ENCODE peak calls at places on chromosomes 13 and 19, in four cellular contexts. G, F, N and Y are unnamed samples.

GRCh38 chr19:33621811-33622504 is at the start of gene CHST8:
- DNase-seq in G (no peak), F (no peak), N (peak; percentile 82), Y (peak; percentile 74)

GRCh38 chr19:36041831-36042230 is 9.2 kb upstream of the CLIP3 start:
- DNase-seq in G (peak; percentile 82), F (no peak), N (no peak), Y (peak; percentile 61)

GRCh38 chr13:25384747-25385270 is 13.0 kb downstream of the ATP8A2 start:
- DNase-seq in G (no peak), F (no peak), N (no peak), Y (no peak)

GRCh38 chr13:46010148-46010547 is 42.4 kb downstream of the ZC3H13 start:
- DNase-seq in G (no peak), F (no peak), N (no peak), Y (peak; percentile 51)

GRCh38 chr19:3250675-3251074 is 26.2 kb downstream of the CELF5 start:
- DNase-seq in G (no peak), F (no peak), N (no peak), Y (peak; percentile 15)

GRCh38 chr13:100541882-100542545 is 46.6 kb downstream of the GGACT start:
- DNase-seq in G (no peak), F (no peak), N (no peak), Y (no peak)

GRCh38 chr19:35717665-35718344 is at the start of gene KMT2B:
- DNase-seq in G (no peak), F (no peak), N (peak; percentile 98), Y (no peak)

GRCh38 chr19:38319421-38320258 is at the start of gene KCNK6:
- DNase-seq in G (no peak), F (no peak), N (peak; percentile 78), Y (peak; percentile 34)

GRCh38 chr19:1169921-1170885 is 3.9 kb downstream of the SBNO2 start:
- DNase-seq in G (peak; percentile 83), F (no peak), N (no peak), Y (no peak)

GRCh38 chr13:30806784-30807183 is 71.4 kb downstream of the ALOX5AP start:
- DNase-seq in G (peak; percentile 88), F (no peak), N (no peak), Y (no peak)

GRCh38 chr13:46288570-46289259 is 77.0 kb downstream of the LRRC63 start:
- DNase-seq in G (peak; percentile 22), F (no peak), N (no peak), Y (peak; percentile 79)

GRCh38 chr19:6576869-6577281 is 14.1 kb downstream of the CD70 start:
- DNase-seq in G (no peak), F (no peak), N (no peak), Y (no peak)

GRCh38 chr19:37953125-37953524 is 46.1 kb downstream of the SIPA1L3 start:
- DNase-seq in G (no peak), F (no peak), N (no peak), Y (no peak)

GRCh38 chr13:109698779-109699178 is 87.6 kb downstream of the IRS2 start:
- DNase-seq in G (peak; percentile 49), F (no peak), N (no peak), Y (no peak)

GRCh38 chr13:108572782-108573211 is 56.6 kb upstream of the MYO16 start:
- DNase-seq in G (no peak), F (no peak), N (no peak), Y (peak; percentile 8)

GRCh38 chr19:54333586-54334298 is 5.2 kb downstream of the LILRA4 start:
- DNase-seq in G (no peak), F (no peak), N (no peak), Y (no peak)

GRCh38 chr13:81395368-81395767 is 1054.4 kb upstream of the SPRY2 start:
- DNase-seq in G (no peak), F (no peak), N (peak; percentile 74), Y (peak; percentile 69)

GRCh38 chr13:91270031-91270430 is 77.5 kb upstream of the MIR17HG start:
- DNase-seq in G (no peak), F (no peak), N (no peak), Y (peak; percentile 23)

DNA sequence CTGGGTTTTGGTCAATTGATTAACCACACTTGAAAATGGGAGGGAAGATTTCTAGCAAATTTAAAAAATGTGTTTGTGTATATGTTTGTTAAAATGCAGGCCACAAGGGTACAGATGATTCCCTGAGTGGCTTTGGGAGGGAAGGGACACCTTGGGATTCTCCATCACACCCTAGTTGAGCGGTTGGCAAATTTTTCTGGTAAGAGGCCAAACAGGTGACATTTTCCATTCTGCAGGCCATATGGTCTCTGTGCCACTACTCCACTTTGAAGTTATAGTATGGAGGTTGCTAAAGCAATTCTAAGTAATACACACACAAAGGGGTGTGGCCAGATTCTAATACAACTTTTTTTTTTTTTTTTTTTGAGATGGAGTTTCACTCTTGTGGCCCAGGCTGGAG is 12.9 kb upstream of the MED26 start:
- DNase-seq in G (no peak), F (no peak), N (no peak), Y (no peak)
- H4K5ac ChIP-seq in G (no peak overlapping the region), F (no peak overlapping the region), N (no peak overlapping the region), Y (no peak overlapping the region)

GRCh38 chr13:83880275-83881027 is 1.8 kb downstream of the SLITRK1 start:
- DNase-seq in G (no peak), F (no peak), N (peak; percentile 30), Y (no peak)

GRCh38 chr13:83878691-83879410 is 3.4 kb downstream of the SLITRK1 start:
- DNase-seq in G (no peak), F (no peak), N (peak; percentile 36), Y (no peak)

GRCh38 chr13:83876546-83876945 is 5.7 kb downstream of the SLITRK1 start:
- DNase-seq in G (no peak), F (no peak), N (no peak), Y (no peak)

GRCh38 chr13:83879431-83880171 is 2.7 kb downstream of the SLITRK1 start:
- DNase-seq in G (no peak), F (no peak), N (peak; percentile 39), Y (no peak)

GRCh38 chr13:83877901-83878300 is 4.4 kb downstream of the SLITRK1 start:
- DNase-seq in G (no peak), F (no peak), N (no peak), Y (no peak)
- H4K5ac ChIP-seq in G (no peak overlapping the region), F (no peak overlapping the region), N (no peak overlapping the region), Y (no peak overlapping the region)

GRCh38 chr13:52053460-52053859 is 29.0 kb downstream of the UTP14C start:
- DNase-seq in G (no peak), F (no peak), N (no peak), Y (peak; percentile 47)
- H4K5ac ChIP-seq in G (no peak overlapping the region), F (no peak overlapping the region), N (no peak overlapping the region), Y (no peak overlapping the region)

GRCh38 chr13:42964681-42965305 is 27.2 kb downstream of the EPSTI1 start:
- DNase-seq in G (peak; percentile 30), F (no peak), N (no peak), Y (no peak)

GRCh38 chr13:42968906-42969305 is 23.1 kb downstream of the EPSTI1 start:
- DNase-seq in G (no peak), F (no peak), N (peak; percentile 77), Y (peak; percentile 60)

GRCh38 chr13:42969558-42970172 is 22.4 kb downstream of the EPSTI1 start:
- DNase-seq in G (peak; percentile 69), F (no peak), N (peak; percentile 82), Y (peak; percentile 83)

GRCh38 chr13:42970824-42971669 is 21.0 kb downstream of the EPSTI1 start:
- DNase-seq in G (peak; percentile 43), F (no peak), N (peak; percentile 48), Y (peak; percentile 86)

GRCh38 chr13:42967660-42968059 is 24.4 kb downstream of the EPSTI1 start:
- DNase-seq in G (no peak), F (no peak), N (no peak), Y (no peak)
- H4K5ac ChIP-seq in G (peak overlapping the region; percentile 54), F (no peak overlapping the region), N (no peak overlapping the region), Y (no peak overlapping the region)

DNA sequence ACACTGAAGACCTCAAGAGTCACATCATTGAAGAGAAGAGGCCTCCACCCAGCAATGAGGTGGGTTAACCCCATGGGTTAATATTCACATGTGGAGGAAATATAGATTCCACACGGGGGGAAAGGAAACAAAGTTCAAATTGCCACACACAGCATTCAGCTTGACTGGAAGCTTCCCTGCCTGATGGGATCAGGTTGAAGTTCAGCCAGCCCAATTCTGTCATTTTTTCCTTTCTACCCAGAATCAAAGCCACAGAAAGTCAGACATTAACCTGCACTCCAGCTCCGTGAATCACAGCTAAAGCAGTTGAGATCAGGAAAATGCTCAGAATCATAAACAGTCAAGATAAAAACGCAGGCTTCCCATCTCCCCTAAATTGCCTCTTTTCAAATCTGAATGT is 208.7 kb upstream of the OBI1 start:
- DNase-seq in G (no peak), F (no peak), N (no peak), Y (no peak)
- H4K5ac ChIP-seq in G (no peak overlapping the region), F (no peak overlapping the region), N (no peak overlapping the region), Y (no peak overlapping the region)

GRCh38 chr19:56053596-56053995 is 67.0 kb downstream of the NLRP5 start:
- DNase-seq in G (no peak), F (no peak), N (no peak), Y (no peak)
- H4K5ac ChIP-seq in G (no peak overlapping the region), F (no peak overlapping the region), N (no peak overlapping the region), Y (no peak overlapping the region)